ENCODE peak calls at places on chromosomes 2 and 18, in six cellular contexts. One of them, this sample, is unnamed.

GRCh38 chr2:47094519-47095155 is 60.5 kb downstream of the STPG4 start:
- DNase-seq in mesendoderm: no peak
- DNase-seq in H9: no peak
- DNase-seq in mesenchymal stem cell: peak; percentile 55
- DNase-seq in neuronal stem cell: no peak
- DNase-seq in IMR-90: peak; percentile 59
- DNase-seq in this sample: no peak

GRCh38 chr2:29215073-29215472 is 99.9 kb downstream of the CLIP4 start:
- DNase-seq in mesendoderm: no peak
- DNase-seq in H9: no peak
- DNase-seq in mesenchymal stem cell: no peak
- DNase-seq in neuronal stem cell: no peak
- DNase-seq in IMR-90: no peak
- DNase-seq in this sample: no peak

GRCh38 chr2:24181849-24182248 is 7.0 kb downstream of the FAM228A start:
- DNase-seq in mesendoderm: no peak
- DNase-seq in H9: no peak
- DNase-seq in mesenchymal stem cell: no peak
- DNase-seq in neuronal stem cell: no peak
- DNase-seq in IMR-90: no peak
- DNase-seq in this sample: no peak

GRCh38 chr2:74374509-74375205 is 5.5 kb downstream of the DCTN1 start:
- DNase-seq in mesendoderm: peak; percentile 96
- DNase-seq in H9: peak; percentile 93
- DNase-seq in mesenchymal stem cell: peak; percentile 77
- DNase-seq in neuronal stem cell: peak; percentile 78
- DNase-seq in IMR-90: peak; percentile 72
- DNase-seq in this sample: peak; percentile 59

GRCh38 chr2:71669628-71670429 is 216.5 kb downstream of the DYSF start:
- DNase-seq in mesendoderm: no peak
- DNase-seq in H9: peak; percentile 11
- DNase-seq in mesenchymal stem cell: no peak
- DNase-seq in neuronal stem cell: no peak
- DNase-seq in IMR-90: no peak
- DNase-seq in this sample: no peak

GRCh38 chr2:27069961-27070618 is 1.4 kb downstream of the OST4 start:
- DNase-seq in mesendoderm: no peak
- DNase-seq in H9: no peak
- DNase-seq in mesenchymal stem cell: no peak
- DNase-seq in neuronal stem cell: no peak
- DNase-seq in IMR-90: no peak
- DNase-seq in this sample: no peak

GRCh38 chr2:133780099-133780996 is 212.1 kb upstream of the NCKAP5 start:
- DNase-seq in mesendoderm: peak; percentile 85
- DNase-seq in H9: peak; percentile 47
- DNase-seq in mesenchymal stem cell: peak; percentile 76
- DNase-seq in neuronal stem cell: peak; percentile 85
- DNase-seq in IMR-90: peak; percentile 86
- DNase-seq in this sample: peak; percentile 75

GRCh38 chr18:468841-469796 is 31.4 kb downstream of the COLEC12 start:
- DNase-seq in mesendoderm: no peak
- DNase-seq in H9: no peak
- DNase-seq in mesenchymal stem cell: no peak
- DNase-seq in neuronal stem cell: no peak
- DNase-seq in IMR-90: no peak
- DNase-seq in this sample: no peak

GRCh38 chr18:32042337-32042736 is 23.7 kb downstream of the RNF125 start:
- DNase-seq in mesendoderm: no peak
- DNase-seq in H9: no peak
- DNase-seq in mesenchymal stem cell: no peak
- DNase-seq in neuronal stem cell: no peak
- DNase-seq in IMR-90: no peak
- DNase-seq in this sample: no peak

GRCh38 chr18:31373641-31374040 is 2.9 kb upstream of the DSG4 start:
- DNase-seq in mesendoderm: no peak
- DNase-seq in H9: no peak
- DNase-seq in mesenchymal stem cell: no peak
- DNase-seq in neuronal stem cell: no peak
- DNase-seq in IMR-90: no peak
- DNase-seq in this sample: no peak

GRCh38 chr2:65554765-65555561 is 122.6 kb upstream of the SPRED2 start:
- DNase-seq in mesendoderm: no peak
- DNase-seq in H9: no peak
- DNase-seq in mesenchymal stem cell: peak; percentile 46
- DNase-seq in neuronal stem cell: no peak
- DNase-seq in IMR-90: peak; percentile 15
- DNase-seq in this sample: no peak

GRCh38 chr2:95208101-95208500 is 780 bp downstream of the ZNF892 start:
- DNase-seq in mesendoderm: no peak
- DNase-seq in H9: no peak
- DNase-seq in mesenchymal stem cell: no peak
- DNase-seq in neuronal stem cell: no peak
- DNase-seq in IMR-90: peak; percentile 13
- DNase-seq in this sample: no peak

GRCh38 chr2:203934006-203934632 is 2.4 kb upstream of the ICOS start:
- DNase-seq in mesendoderm: no peak
- DNase-seq in H9: no peak
- DNase-seq in mesenchymal stem cell: no peak
- DNase-seq in neuronal stem cell: no peak
- DNase-seq in IMR-90: no peak
- DNase-seq in this sample: no peak

GRCh38 chr2:96580771-96581170 is 44.2 kb downstream of the ARID5A start:
- DNase-seq in mesendoderm: peak; percentile 77
- DNase-seq in H9: peak; percentile 74
- DNase-seq in mesenchymal stem cell: no peak
- DNase-seq in neuronal stem cell: no peak
- DNase-seq in IMR-90: no peak
- DNase-seq in this sample: no peak

GRCh38 chr2:99754215-99754614 is 264.4 kb upstream of the REV1 start:
- DNase-seq in mesendoderm: no peak
- DNase-seq in H9: no peak
- DNase-seq in mesenchymal stem cell: peak; percentile 82
- DNase-seq in neuronal stem cell: no peak
- DNase-seq in IMR-90: peak; percentile 70
- DNase-seq in this sample: no peak

GRCh38 chr2:98908909-98909308 is 27.1 kb downstream of the CRACDL start:
- DNase-seq in mesendoderm: no peak
- DNase-seq in H9: no peak
- DNase-seq in mesenchymal stem cell: peak; percentile 34
- DNase-seq in neuronal stem cell: no peak
- DNase-seq in IMR-90: peak; percentile 52
- DNase-seq in this sample: peak; percentile 30

GRCh38 chr18:6414723-6415362 is at the start of gene L3MBTL4:
- DNase-seq in mesendoderm: peak; percentile 38
- DNase-seq in H9: peak; percentile 52
- DNase-seq in mesenchymal stem cell: no peak
- DNase-seq in neuronal stem cell: no peak
- DNase-seq in IMR-90: no peak
- DNase-seq in this sample: peak; percentile 72

GRCh38 chr2:118388771-118389170 is 300.5 kb downstream of the INSIG2 start:
- DNase-seq in mesendoderm: no peak
- DNase-seq in H9: no peak
- DNase-seq in mesenchymal stem cell: no peak
- DNase-seq in neuronal stem cell: no peak
- DNase-seq in IMR-90: peak; percentile 74
- DNase-seq in this sample: no peak

GRCh38 chr18:79917351-79918088 is 33.9 kb downstream of the SLC66A2 start:
- DNase-seq in mesendoderm: no peak
- DNase-seq in H9: peak; percentile 19
- DNase-seq in mesenchymal stem cell: no peak
- DNase-seq in neuronal stem cell: no peak
- DNase-seq in IMR-90: no peak
- DNase-seq in this sample: no peak

GRCh38 chr18:59385191-59385590 is 26.1 kb upstream of the LMAN1 start:
- DNase-seq in mesendoderm: no peak
- DNase-seq in H9: no peak
- DNase-seq in mesenchymal stem cell: no peak
- DNase-seq in neuronal stem cell: no peak
- DNase-seq in IMR-90: no peak
- DNase-seq in this sample: no peak

GRCh38 chr2:37417321-37417720 is 72.9 kb downstream of the QPCT start:
- DNase-seq in mesendoderm: no peak
- DNase-seq in H9: no peak
- DNase-seq in mesenchymal stem cell: peak; percentile 13
- DNase-seq in neuronal stem cell: no peak
- DNase-seq in IMR-90: peak; percentile 81
- DNase-seq in this sample: no peak

GRCh38 chr2:109209412-109209811 is 80.4 kb downstream of the SH3RF3 start:
- DNase-seq in mesendoderm: peak; percentile 56
- DNase-seq in H9: no peak
- DNase-seq in mesenchymal stem cell: peak; percentile 70
- DNase-seq in neuronal stem cell: no peak
- DNase-seq in IMR-90: peak; percentile 89
- DNase-seq in this sample: no peak

GRCh38 chr18:63376493-63377053 is 9.6 kb upstream of the KDSR start:
- DNase-seq in mesendoderm: no peak
- DNase-seq in H9: no peak
- DNase-seq in mesenchymal stem cell: peak; percentile 41
- DNase-seq in neuronal stem cell: no peak
- DNase-seq in IMR-90: peak; percentile 31
- DNase-seq in this sample: no peak

GRCh38 chr18:68841301-68841700 is 43.4 kb downstream of the CCDC102B start:
- DNase-seq in mesendoderm: no peak
- DNase-seq in H9: no peak
- DNase-seq in mesenchymal stem cell: no peak
- DNase-seq in neuronal stem cell: no peak
- DNase-seq in IMR-90: no peak
- DNase-seq in this sample: no peak

GRCh38 chr2:61116302-61116701 is 45.7 kb upstream of the C2orf74 start:
- DNase-seq in mesendoderm: no peak
- DNase-seq in H9: no peak
- DNase-seq in mesenchymal stem cell: no peak
- DNase-seq in neuronal stem cell: no peak
- DNase-seq in IMR-90: no peak
- DNase-seq in this sample: no peak

GRCh38 chr18:3706279-3707097 is 256.5 kb downstream of the TGIF1 start:
- DNase-seq in mesendoderm: no peak
- DNase-seq in H9: no peak
- DNase-seq in mesenchymal stem cell: peak; percentile 64
- DNase-seq in neuronal stem cell: no peak
- DNase-seq in IMR-90: peak; percentile 75
- DNase-seq in this sample: no peak

GRCh38 chr18:31581498-31582197 is 10.0 kb upstream of the TTR start:
- DNase-seq in mesendoderm: peak; percentile 66
- DNase-seq in H9: no peak
- DNase-seq in mesenchymal stem cell: peak; percentile 86
- DNase-seq in neuronal stem cell: no peak
- DNase-seq in IMR-90: peak; percentile 18
- DNase-seq in this sample: no peak

GRCh38 chr18:77444385-77444784 is 194.7 kb downstream of the GALR1 start:
- DNase-seq in mesendoderm: no peak
- DNase-seq in H9: no peak
- DNase-seq in mesenchymal stem cell: no peak
- DNase-seq in neuronal stem cell: no peak
- DNase-seq in IMR-90: no peak
- DNase-seq in this sample: no peak
- H2BK15ac ChIP-seq in mesendoderm: no peak overlapping the region
- H2BK15ac ChIP-seq in H9: no peak overlapping the region
- H2BK15ac ChIP-seq in mesenchymal stem cell: no peak overlapping the region
- H2BK15ac ChIP-seq in neuronal stem cell: no peak overlapping the region
- H2BK15ac ChIP-seq in IMR-90: no peak overlapping the region
- H2BK15ac ChIP-seq in this sample: no peak overlapping the region

GRCh38 chr2:163039266-163039665 is 200.7 kb upstream of the KCNH7 start:
- DNase-seq in mesendoderm: no peak
- DNase-seq in H9: no peak
- DNase-seq in mesenchymal stem cell: no peak
- DNase-seq in neuronal stem cell: no peak
- DNase-seq in IMR-90: no peak
- DNase-seq in this sample: no peak

GRCh38 chr2:163046615-163047014 is 208.0 kb upstream of the KCNH7 start:
- DNase-seq in mesendoderm: no peak
- DNase-seq in H9: no peak
- DNase-seq in mesenchymal stem cell: no peak
- DNase-seq in neuronal stem cell: no peak
- DNase-seq in IMR-90: no peak
- DNase-seq in this sample: no peak

GRCh38 chr2:163044116-163044515 is 205.5 kb upstream of the KCNH7 start:
- DNase-seq in mesendoderm: no peak
- DNase-seq in H9: no peak
- DNase-seq in mesenchymal stem cell: no peak
- DNase-seq in neuronal stem cell: no peak
- DNase-seq in IMR-90: no peak
- DNase-seq in this sample: no peak

GRCh38 chr2:163045830-163046229 is 207.3 kb upstream of the KCNH7 start:
- DNase-seq in mesendoderm: no peak
- DNase-seq in H9: no peak
- DNase-seq in mesenchymal stem cell: no peak
- DNase-seq in neuronal stem cell: no peak
- DNase-seq in IMR-90: no peak
- DNase-seq in this sample: no peak

GRCh38 chr2:163043201-163043600 is 204.6 kb upstream of the KCNH7 start:
- DNase-seq in mesendoderm: no peak
- DNase-seq in H9: no peak
- DNase-seq in mesenchymal stem cell: no peak
- DNase-seq in neuronal stem cell: no peak
- DNase-seq in IMR-90: no peak
- DNase-seq in this sample: no peak
- H2BK15ac ChIP-seq in mesendoderm: no peak overlapping the region
- H2BK15ac ChIP-seq in H9: no peak overlapping the region
- H2BK15ac ChIP-seq in mesenchymal stem cell: no peak overlapping the region
- H2BK15ac ChIP-seq in neuronal stem cell: no peak overlapping the region
- H2BK15ac ChIP-seq in IMR-90: no peak overlapping the region
- H2BK15ac ChIP-seq in this sample: no peak overlapping the region

GRCh38 chr2:213789940-213790339 is 505.7 kb downstream of the SPAG16 start:
- DNase-seq in mesendoderm: no peak
- DNase-seq in H9: no peak
- DNase-seq in mesenchymal stem cell: no peak
- DNase-seq in neuronal stem cell: no peak
- DNase-seq in IMR-90: no peak
- DNase-seq in this sample: no peak
- H2BK15ac ChIP-seq in mesendoderm: no peak overlapping the region
- H2BK15ac ChIP-seq in H9: no peak overlapping the region
- H2BK15ac ChIP-seq in mesenchymal stem cell: no peak overlapping the region
- H2BK15ac ChIP-seq in neuronal stem cell: no peak overlapping the region
- H2BK15ac ChIP-seq in IMR-90: no peak overlapping the region
- H2BK15ac ChIP-seq in this sample: no peak overlapping the region

DNA sequence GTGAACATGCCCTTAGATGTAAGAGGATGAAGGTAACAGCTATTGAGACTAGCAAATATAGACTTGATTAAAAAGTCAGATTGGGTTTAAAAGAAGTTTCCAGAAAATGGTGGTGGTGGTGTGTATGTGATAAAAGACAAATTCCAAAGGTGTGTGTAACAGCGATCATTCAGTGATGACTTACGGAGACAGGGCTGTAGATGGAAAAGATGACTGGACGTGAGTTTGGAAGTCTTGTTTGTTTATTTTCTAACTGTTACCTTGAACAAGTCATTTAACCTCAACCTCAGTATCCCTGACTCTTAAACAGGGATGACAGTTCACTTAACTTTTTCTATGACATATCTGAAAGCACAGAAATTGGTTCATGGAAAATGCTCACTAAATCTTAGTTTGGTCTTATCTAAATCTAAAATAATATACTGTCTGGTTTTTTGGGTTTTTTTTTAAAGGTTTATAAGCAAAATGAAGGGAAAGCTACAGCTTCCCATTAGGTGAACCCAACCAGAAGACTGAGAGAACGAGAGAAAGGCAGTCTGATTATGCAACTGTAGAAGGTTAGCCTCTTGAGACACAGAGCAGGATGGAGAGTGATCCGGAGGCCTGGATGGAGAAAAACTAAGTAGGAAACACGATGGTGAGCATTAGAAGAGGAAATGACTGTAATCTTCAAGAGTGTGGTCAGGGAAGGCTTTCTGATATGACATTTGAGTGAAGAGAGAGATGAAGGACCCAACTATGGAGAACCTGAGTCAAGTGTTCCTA is 71.9 kb downstream of the TCF4 start:
- DNase-seq in mesendoderm: no peak
- DNase-seq in H9: no peak
- DNase-seq in mesenchymal stem cell: peak; percentile 65
- DNase-seq in neuronal stem cell: no peak
- DNase-seq in IMR-90: peak; percentile 84
- DNase-seq in this sample: no peak
- H2BK15ac ChIP-seq in mesendoderm: no peak overlapping the region
- H2BK15ac ChIP-seq in H9: no peak overlapping the region
- H2BK15ac ChIP-seq in mesenchymal stem cell: no peak overlapping the region
- H2BK15ac ChIP-seq in neuronal stem cell: no peak overlapping the region
- H2BK15ac ChIP-seq in IMR-90: peak overlapping the region; percentile 12
- H2BK15ac ChIP-seq in this sample: no peak overlapping the region